ENCODE peak calls at places on chromosomes 7 and 10, in ten cellular contexts. T is activated B cell treated with CpG ODN at 0.5 μM for 24 hours, B is pancreas, N is stomach, P is A549, K is PC-9, R is esophagus muscularis mucosa, H is RWPE1, C is IMR-90, J is dorsolateral prefrontal cortex. G is an unnamed sample.

GRCh38 chr7:140005754-140006503 is 56.8 kb downstream of the PARP12 start:
- DNase-seq in B (no peak), C (no peak), P (peak; percentile 64), R (no peak), T (no peak), H (no peak), N (no peak), K (no peak), J (no peak), G (no peak)

GRCh38 chr7:145360511-145361100 is 524.8 kb upstream of the TPK1 start:
- DNase-seq in N (no peak), H (no peak), T (no peak), B (no peak), P (no peak), J (no peak), K (no peak), C (no peak), R (no peak), G (no peak)

GRCh38 chr7:366171-366916 is 76.4 kb downstream of the FOXL3 start:
- DNase-seq in N (no peak), R (no peak), P (no peak), H (no peak), K (no peak), B (no peak), J (no peak), C (peak; percentile 17), T (no peak), G (no peak)

GRCh38 chr7:107838024-107838423 is 35.0 kb upstream of the SLC26A3 start:
- DNase-seq in R (no peak), C (no peak), H (no peak), T (no peak), B (no peak), P (no peak), J (no peak), K (no peak), N (no peak), G (no peak)

GRCh38 chr7:41581041-41581440 is 121.8 kb downstream of the INHBA start:
- DNase-seq in H (no peak), P (no peak), N (no peak), J (no peak), C (no peak), K (no peak), B (no peak), R (no peak), T (no peak), G (no peak)

GRCh38 chr10:72660220-72660619 is 31.7 kb upstream of the MCU start:
- DNase-seq in P (no peak), C (no peak), B (no peak), R (no peak), N (no peak), T (no peak), J (no peak), H (peak; percentile 23), K (peak; percentile 65), G (no peak)

GRCh38 chr7:143877076-143877475 is 24.9 kb downstream of the TCAF1 start:
- DNase-seq in K (no peak), R (no peak), B (no peak), J (no peak), P (no peak), H (no peak), C (no peak), T (no peak), N (no peak), G (no peak)

GRCh38 chr10:105797234-105797890 is 1156.3 kb downstream of the SORCS3 start:
- DNase-seq in N (no peak), T (no peak), P (peak; percentile 25), J (no peak), C (no peak), K (no peak), R (no peak), B (peak; percentile 14), H (peak; percentile 50), G (no peak)

GRCh38 chr7:41943098-41943577 is 240.2 kb upstream of the INHBA start:
- DNase-seq in H (peak; percentile 81), R (peak; percentile 94), B (peak; percentile 83), C (peak; percentile 79), K (peak; percentile 54), T (peak; percentile 74), N (peak; percentile 82), P (peak; percentile 68), J (peak; percentile 79), G (peak; percentile 70)

GRCh38 chr7:71236488-71237179 is 104.7 kb downstream of the GALNT17 start:
- DNase-seq in P (no peak), C (no peak), T (no peak), N (no peak), J (no peak), R (no peak), H (no peak), K (no peak), B (no peak), G (no peak)

GRCh38 chr7:7918736-7919448 is 49.7 kb upstream of the GLCCI1 start:
- DNase-seq in H (no peak), T (no peak), B (no peak), P (no peak), J (no peak), K (no peak), C (peak; percentile 20), R (no peak), N (no peak), G (no peak)

GRCh38 chr10:4984971-4985594 is 18.6 kb downstream of the AKR1C2 start:
- DNase-seq in H (no peak), N (no peak), P (peak; percentile 95), R (no peak), C (peak; percentile 2), K (peak; percentile 57), B (peak; percentile 32), J (no peak), T (no peak), G (no peak)

GRCh38 chr7:152341039-152341913 is 94.5 kb downstream of the KMT2C start:
- DNase-seq in H (peak; percentile 43), C (peak; percentile 72), K (peak; percentile 43), B (peak; percentile 55), P (peak; percentile 69), T (no peak), N (peak; percentile 43), J (peak; percentile 36), R (no peak), G (no peak)
- TF ChIP-seq CTCF in H (peak; percentile 72), C (peak; percentile 66), K (peak; percentile 76), B (no peak), P (peak; percentile 60), T (no peak), N (peak; percentile 22), J (peak; percentile 80), R (peak; percentile 40), G (no peak)

GRCh38 chr10:100728928-100729876 is 16.2 kb upstream of the PAX2 start:
- DNase-seq in B (peak; percentile 42), J (no peak), T (no peak), K (no peak), R (no peak), H (no peak), C (peak; percentile 13), N (peak; percentile 32), P (peak; percentile 93), G (no peak)
- TF ChIP-seq CTCF in B (no peak), J (no peak), T (no peak), K (no peak), R (no peak), H (peak; percentile 39), C (peak; percentile 36), N (no peak), P (peak; percentile 85), G (no peak)

GRCh38 chr7:22581099-22581498 is 81.1 kb upstream of the STEAP1B start:
- DNase-seq in J (no peak), P (no peak), H (no peak), C (no peak), T (no peak), N (no peak), R (no peak), B (no peak), K (no peak), G (no peak)
- TF ChIP-seq CTCF in J (no peak), P (no peak), H (no peak), C (no peak), T (no peak), N (no peak), R (no peak), B (no peak), K (no peak), G (no peak)

GRCh38 chr10:104643023-104643663 is 2.1 kb downstream of the SORCS3 start:
- DNase-seq in R (peak; percentile 86), K (no peak), P (no peak), C (no peak), B (no peak), J (no peak), H (no peak), N (no peak), T (no peak), G (no peak)
- TF ChIP-seq CTCF in R (no peak), K (no peak), P (no peak), C (no peak), B (no peak), J (peak; percentile 15), H (no peak), N (no peak), T (no peak), G (no peak)

GRCh38 chr10:101834341-101834740 is 9.3 kb downstream of the KCNIP2 start:
- DNase-seq in K (no peak), P (no peak), N (no peak), B (no peak), J (no peak), H (no peak), R (no peak), C (no peak), T (no peak), G (no peak)

GRCh38 chr10:101835406-101835805 is 8.2 kb downstream of the KCNIP2 start:
- DNase-seq in B (no peak), H (no peak), T (no peak), R (no peak), K (no peak), N (no peak), J (no peak), P (no peak), C (no peak), G (no peak)

GRCh38 chr10:101830322-101831168 is 12.3 kb upstream of the OGA start:
- DNase-seq in B (peak; percentile 92), H (peak; percentile 92), P (peak; percentile 93), J (peak; percentile 78), K (peak; percentile 51), T (peak; percentile 89), C (peak; percentile 88), N (peak; percentile 93), R (peak; percentile 97), G (peak; percentile 85)

GRCh38 chr10:101831169-101831811 is 12.3 kb downstream of the KCNIP2 start:
- DNase-seq in P (no peak), K (no peak), N (no peak), C (no peak), B (no peak), J (no peak), R (no peak), H (no peak), T (no peak), G (no peak)

DNA sequence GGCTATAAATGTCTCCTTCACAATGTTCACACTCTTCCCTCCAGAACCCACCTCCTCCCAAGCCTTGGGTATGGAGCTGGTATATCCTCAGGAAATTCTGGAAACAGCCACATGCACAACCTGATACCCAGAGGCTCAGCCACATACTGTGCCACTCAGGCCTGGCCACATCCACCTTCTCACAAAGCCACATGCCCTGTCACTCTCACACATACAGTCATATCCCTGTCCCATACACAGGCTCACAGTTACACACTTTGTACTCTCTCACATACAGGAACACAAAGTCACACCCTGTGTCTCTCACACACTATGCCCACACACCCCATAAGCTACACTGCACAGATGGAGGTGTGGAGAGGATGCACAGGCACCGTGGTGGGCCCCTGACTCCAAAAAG is 10.1 kb downstream of the KCNIP2 start:
- DNase-seq in J (no peak), P (no peak), C (no peak), H (no peak), T (no peak), R (no peak), K (no peak), N (no peak), B (no peak), G (no peak)
- TF ChIP-seq CTCF in J (no peak), P (no peak), C (no peak), H (no peak), T (no peak), R (no peak), K (no peak), N (no peak), B (no peak), G (no peak)